ENCODE peak calls at places on chromosomes 7 and 10, in eight cellular contexts. L, E, C, Q, P, Y, S and I are unnamed samples.

GRCh38 chr10:117165557-117166419 is 27.7 kb upstream of the VAX1 start:
- DNase-seq in L (peak), E (peak), C (no peak), Q (peak), P (no peak), Y (no peak), S (no peak), I (peak)

GRCh38 chr10:132337019-132337418 is 5.0 kb downstream of the LRRC27 start:
- DNase-seq in L (no peak), E (no peak), C (no peak), Q (no peak), P (no peak), Y (no peak), S (no peak), I (peak)

GRCh38 chr10:79468015-79468560 is 22.7 kb upstream of the ZCCHC24 start:
- DNase-seq in L (peak), E (no peak), C (no peak), Q (no peak), P (no peak), Y (no peak), S (no peak), I (no peak)

GRCh38 chr10:133278577-133279265 is 2.1 kb upstream of the ADAM8 start:
- DNase-seq in L (peak), E (no peak), C (no peak), Q (peak), P (no peak), Y (peak), S (peak), I (peak)

GRCh38 chr10:103273026-103273425 is 3.9 kb upstream of the INA start:
- DNase-seq in L (no peak), E (peak), C (no peak), Q (peak), P (no peak), Y (no peak), S (no peak), I (peak)

GRCh38 chr10:93921338-93921737 is 27.6 kb downstream of the SLC35G1 start:
- DNase-seq in L (peak), E (peak), C (no peak), Q (peak), P (no peak), Y (no peak), S (peak), I (no peak)

GRCh38 chr7:120841608-120842007 is 16.3 kb downstream of the TSPAN12 start:
- DNase-seq in L (no peak), E (no peak), C (no peak), Q (no peak), P (no peak), Y (no peak), S (no peak), I (no peak)

GRCh38 chr7:111980721-111981120 is 225.5 kb downstream of the DOCK4 start:
- DNase-seq in L (no peak), E (no peak), C (no peak), Q (no peak), P (no peak), Y (no peak), S (no peak), I (no peak)

GRCh38 chr10:125123363-125124113 is 36.8 kb downstream of the CTBP2 start:
- DNase-seq in L (peak), E (peak), C (peak), Q (peak), P (peak), Y (no peak), S (no peak), I (peak)

GRCh38 chr7:118478236-118478635 is 253.7 kb downstream of the ANKRD7 start:
- DNase-seq in L (no peak), E (no peak), C (no peak), Q (no peak), P (no peak), Y (no peak), S (no peak), I (no peak)

GRCh38 chr10:116470071-116470470 is 42.4 kb downstream of the PNLIPRP3 start:
- DNase-seq in L (no peak), E (no peak), C (no peak), Q (no peak), P (no peak), Y (no peak), S (no peak), I (no peak)

GRCh38 chr10:71218046-71218832 is 5.9 kb downstream of the UNC5B start:
- DNase-seq in L (no peak), E (peak), C (no peak), Q (no peak), P (peak), Y (no peak), S (no peak), I (no peak)

GRCh38 chr10:70418229-70418628 is 14.3 kb downstream of the EIF4EBP2 start:
- DNase-seq in L (no peak), E (peak), C (no peak), Q (peak), P (no peak), Y (no peak), S (no peak), I (no peak)

GRCh38 chr7:1267016-1267900 is 34.6 kb downstream of the UNCX start:
- DNase-seq in L (no peak), E (no peak), C (no peak), Q (no peak), P (no peak), Y (no peak), S (no peak), I (no peak)
- TF ChIP-seq POLR2A in L (no peak), E (no peak), C (no peak), Q (no peak), P (no peak), Y (no peak), S (no peak), I (no peak)

GRCh38 chr10:34612446-34612845 is 202.7 kb downstream of the PARD3 start:
- DNase-seq in L (no peak), E (no peak), C (no peak), Q (no peak), P (no peak), Y (no peak), S (no peak), I (no peak)
- TF ChIP-seq POLR2A in L (no peak), E (no peak), C (no peak), Q (no peak), P (no peak), Y (no peak), S (no peak), I (no peak)

GRCh38 chr10:14560274-14560673 is 214.4 kb downstream of the FAM107B start:
- DNase-seq in L (no peak), E (peak), C (no peak), Q (no peak), P (no peak), Y (no peak), S (no peak), I (peak)

GRCh38 chr10:14556285-14556956 is 218.3 kb downstream of the FAM107B start:
- DNase-seq in L (peak), E (peak), C (no peak), Q (no peak), P (no peak), Y (no peak), S (peak), I (no peak)

GRCh38 chr10:14557573-14557972 is 217.1 kb downstream of the FAM107B start:
- DNase-seq in L (no peak), E (no peak), C (no peak), Q (no peak), P (no peak), Y (no peak), S (no peak), I (no peak)

GRCh38 chr10:14555806-14556205 is 218.9 kb downstream of the FAM107B start:
- DNase-seq in L (no peak), E (no peak), C (no peak), Q (no peak), P (no peak), Y (no peak), S (no peak), I (no peak)

GRCh38 chr10:14558025-14558424 is 216.7 kb downstream of the FAM107B start:
- DNase-seq in L (no peak), E (no peak), C (no peak), Q (no peak), P (no peak), Y (no peak), S (no peak), I (no peak)
- TF ChIP-seq POLR2A in L (no peak), E (no peak), C (no peak), Q (no peak), P (no peak), Y (no peak), S (no peak), I (no peak)

DNA sequence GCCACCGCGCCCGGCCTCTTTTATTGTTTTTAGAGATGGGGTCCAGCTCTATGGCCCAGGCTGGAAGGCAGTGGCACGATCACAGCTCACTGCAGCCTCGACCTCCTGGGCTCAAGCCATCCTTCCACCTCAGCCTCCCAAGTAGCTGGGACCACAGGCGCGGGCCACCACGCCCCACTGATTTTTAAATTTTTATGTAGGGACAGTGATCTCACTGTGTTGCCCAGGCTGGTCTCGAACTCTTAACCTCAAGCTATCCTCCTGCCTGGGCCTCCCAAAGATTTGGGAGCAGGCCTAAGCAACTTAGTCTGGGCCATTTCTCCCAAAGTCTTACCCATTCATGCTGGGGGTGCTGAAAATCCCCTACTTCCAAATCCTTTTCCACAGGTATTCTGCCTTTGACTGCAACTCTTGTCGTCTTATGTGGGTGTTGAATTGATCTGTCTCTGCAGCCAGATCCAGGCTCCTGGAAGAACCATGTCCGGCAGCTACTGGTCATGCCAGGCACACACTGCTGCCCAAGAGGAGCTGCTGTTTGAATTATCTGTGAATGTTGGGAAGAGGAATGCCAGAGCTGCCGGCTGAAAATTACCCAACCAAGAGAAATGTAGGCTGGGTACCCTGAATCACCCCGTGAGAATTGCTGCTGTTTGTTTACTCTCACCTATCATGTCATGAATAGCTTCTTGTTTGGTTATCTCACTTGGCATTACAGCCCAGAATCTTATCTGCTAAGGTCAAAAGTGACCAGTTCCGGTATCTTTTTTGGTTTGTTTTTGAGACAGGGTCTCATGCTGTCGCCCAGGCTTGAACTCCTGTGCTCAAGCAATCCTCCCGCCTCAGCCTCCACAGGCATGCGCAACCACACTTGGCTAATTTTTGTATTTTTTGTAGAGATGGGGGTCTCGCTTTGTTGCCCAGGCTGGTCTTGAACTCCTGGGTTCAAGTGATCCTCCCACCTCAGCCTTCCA is 1.1 kb downstream of the ZDHHC4 start:
- DNase-seq in L (no peak), E (peak), C (no peak), Q (no peak), P (no peak), Y (no peak), S (no peak), I (no peak)
- TF ChIP-seq POLR2A in L (no peak), E (no peak), C (no peak), Q (no peak), P (no peak), Y (no peak), S (no peak), I (no peak)

GRCh38 chr7:44748948-44749731 is 493 bp downstream of the ZMIZ2 start:
- DNase-seq in L (no peak), E (no peak), C (no peak), Q (peak), P (peak), Y (no peak), S (no peak), I (no peak)

GRCh38 chr7:44750921-44751571 is 2.4 kb downstream of the ZMIZ2 start:
- DNase-seq in L (no peak), E (no peak), C (no peak), Q (peak), P (no peak), Y (no peak), S (peak), I (no peak)

GRCh38 chr7:44750424-44750823 is 1.8 kb downstream of the ZMIZ2 start:
- DNase-seq in L (no peak), E (no peak), C (no peak), Q (no peak), P (no peak), Y (no peak), S (no peak), I (no peak)

GRCh38 chr7:44749992-44750391 is 1.3 kb downstream of the ZMIZ2 start:
- DNase-seq in L (no peak), E (no peak), C (no peak), Q (no peak), P (no peak), Y (no peak), S (no peak), I (no peak)

GRCh38 chr7:44748042-44748947 is at the start of gene ZMIZ2:
- DNase-seq in L (peak), E (peak), C (peak), Q (peak), P (peak), Y (peak), S (peak), I (peak)
- TF ChIP-seq POLR2A in L (peak), E (peak), C (peak), Q (peak), P (peak), Y (peak), S (peak), I (peak)